ENCODE peak calls at places on chromosomes 2 and 18, in ten cellular contexts. One of them, this sample, is unnamed.

GRCh38 chr2:127003028-127003800 is 103.7 kb downstream of the BIN1 start:
- DNase-seq in activated CD4-positive, alpha-beta T cell treated with anti-CD3 and anti-CD28 coated beads for 48 hours: no peak
- DNase-seq in lung: no peak
- DNase-seq in SK-N-DZ: peak
- DNase-seq in Right ventricle myocardium superior: no peak
- DNase-seq in CD4-positive, alpha-beta T cell: no peak
- DNase-seq in omental fat pad: no peak
- DNase-seq in stimulated activated CD8-positive, alpha-beta memory T cell treated with anti-CD3 and anti-CD28 coated beads, Interleukin-12 subunit alpha, Interleukin-12 subunit beta, amount 100 ng/mL, for 1 hour: no peak
- DNase-seq in T follicular helper cell: no peak
- DNase-seq in osteocyte: peak
- DNase-seq in this sample: no peak

GRCh38 chr2:230885467-230886130 is 20.9 kb downstream of the ITM2C start:
- DNase-seq in activated CD4-positive, alpha-beta T cell treated with anti-CD3 and anti-CD28 coated beads for 48 hours: no peak
- DNase-seq in lung: no peak
- DNase-seq in SK-N-DZ: peak
- DNase-seq in Right ventricle myocardium superior: peak
- DNase-seq in CD4-positive, alpha-beta T cell: no peak
- DNase-seq in omental fat pad: no peak
- DNase-seq in stimulated activated CD8-positive, alpha-beta memory T cell treated with anti-CD3 and anti-CD28 coated beads, Interleukin-12 subunit alpha, Interleukin-12 subunit beta, amount 100 ng/mL, for 1 hour: no peak
- DNase-seq in T follicular helper cell: no peak
- DNase-seq in osteocyte: no peak
- DNase-seq in this sample: no peak

GRCh38 chr2:240569523-240569997 is 1.3 kb downstream of the RNPEPL1 start:
- DNase-seq in activated CD4-positive, alpha-beta T cell treated with anti-CD3 and anti-CD28 coated beads for 48 hours: no peak
- DNase-seq in lung: no peak
- DNase-seq in SK-N-DZ: no peak
- DNase-seq in Right ventricle myocardium superior: no peak
- DNase-seq in CD4-positive, alpha-beta T cell: no peak
- DNase-seq in omental fat pad: no peak
- DNase-seq in stimulated activated CD8-positive, alpha-beta memory T cell treated with anti-CD3 and anti-CD28 coated beads, Interleukin-12 subunit alpha, Interleukin-12 subunit beta, amount 100 ng/mL, for 1 hour: no peak
- DNase-seq in T follicular helper cell: no peak
- DNase-seq in osteocyte: no peak
- DNase-seq in this sample: no peak

GRCh38 chr2:152534460-152535131 is 182.7 kb downstream of the PRPF40A start:
- DNase-seq in activated CD4-positive, alpha-beta T cell treated with anti-CD3 and anti-CD28 coated beads for 48 hours: no peak
- DNase-seq in lung: no peak
- DNase-seq in SK-N-DZ: no peak
- DNase-seq in Right ventricle myocardium superior: no peak
- DNase-seq in CD4-positive, alpha-beta T cell: no peak
- DNase-seq in omental fat pad: no peak
- DNase-seq in stimulated activated CD8-positive, alpha-beta memory T cell treated with anti-CD3 and anti-CD28 coated beads, Interleukin-12 subunit alpha, Interleukin-12 subunit beta, amount 100 ng/mL, for 1 hour: no peak
- DNase-seq in T follicular helper cell: no peak
- DNase-seq in osteocyte: no peak
- DNase-seq in this sample: no peak

GRCh38 chr2:120470717-120471060 is 124.8 kb downstream of the INHBB start:
- DNase-seq in activated CD4-positive, alpha-beta T cell treated with anti-CD3 and anti-CD28 coated beads for 48 hours: no peak
- DNase-seq in lung: no peak
- DNase-seq in SK-N-DZ: no peak
- DNase-seq in Right ventricle myocardium superior: no peak
- DNase-seq in CD4-positive, alpha-beta T cell: no peak
- DNase-seq in omental fat pad: no peak
- DNase-seq in stimulated activated CD8-positive, alpha-beta memory T cell treated with anti-CD3 and anti-CD28 coated beads, Interleukin-12 subunit alpha, Interleukin-12 subunit beta, amount 100 ng/mL, for 1 hour: no peak
- DNase-seq in T follicular helper cell: no peak
- DNase-seq in osteocyte: no peak
- DNase-seq in this sample: no peak

GRCh38 chr2:219598308-219599078 is 836 bp downstream of the STK11IP start:
- DNase-seq in activated CD4-positive, alpha-beta T cell treated with anti-CD3 and anti-CD28 coated beads for 48 hours: no peak
- DNase-seq in lung: no peak
- DNase-seq in SK-N-DZ: no peak
- DNase-seq in Right ventricle myocardium superior: no peak
- DNase-seq in CD4-positive, alpha-beta T cell: no peak
- DNase-seq in omental fat pad: no peak
- DNase-seq in stimulated activated CD8-positive, alpha-beta memory T cell treated with anti-CD3 and anti-CD28 coated beads, Interleukin-12 subunit alpha, Interleukin-12 subunit beta, amount 100 ng/mL, for 1 hour: no peak
- DNase-seq in T follicular helper cell: no peak
- DNase-seq in osteocyte: no peak
- DNase-seq in this sample: no peak

GRCh38 chr2:161104054-161104553 is 56.1 kb upstream of the TANK start:
- DNase-seq in activated CD4-positive, alpha-beta T cell treated with anti-CD3 and anti-CD28 coated beads for 48 hours: no peak
- DNase-seq in lung: no peak
- DNase-seq in SK-N-DZ: no peak
- DNase-seq in Right ventricle myocardium superior: no peak
- DNase-seq in CD4-positive, alpha-beta T cell: no peak
- DNase-seq in omental fat pad: no peak
- DNase-seq in stimulated activated CD8-positive, alpha-beta memory T cell treated with anti-CD3 and anti-CD28 coated beads, Interleukin-12 subunit alpha, Interleukin-12 subunit beta, amount 100 ng/mL, for 1 hour: no peak
- DNase-seq in T follicular helper cell: no peak
- DNase-seq in osteocyte: no peak
- DNase-seq in this sample: no peak

GRCh38 chr2:199303814-199304213 is 153.9 kb downstream of the SATB2 start:
- DNase-seq in activated CD4-positive, alpha-beta T cell treated with anti-CD3 and anti-CD28 coated beads for 48 hours: no peak
- DNase-seq in lung: no peak
- DNase-seq in SK-N-DZ: no peak
- DNase-seq in Right ventricle myocardium superior: no peak
- DNase-seq in CD4-positive, alpha-beta T cell: no peak
- DNase-seq in omental fat pad: no peak
- DNase-seq in stimulated activated CD8-positive, alpha-beta memory T cell treated with anti-CD3 and anti-CD28 coated beads, Interleukin-12 subunit alpha, Interleukin-12 subunit beta, amount 100 ng/mL, for 1 hour: no peak
- DNase-seq in T follicular helper cell: no peak
- DNase-seq in osteocyte: no peak
- DNase-seq in this sample: no peak

GRCh38 chr18:24475926-24476589 is 15.6 kb downstream of the HRH4 start:
- DNase-seq in activated CD4-positive, alpha-beta T cell treated with anti-CD3 and anti-CD28 coated beads for 48 hours: no peak
- DNase-seq in lung: no peak
- DNase-seq in SK-N-DZ: no peak
- DNase-seq in Right ventricle myocardium superior: no peak
- DNase-seq in CD4-positive, alpha-beta T cell: no peak
- DNase-seq in omental fat pad: no peak
- DNase-seq in stimulated activated CD8-positive, alpha-beta memory T cell treated with anti-CD3 and anti-CD28 coated beads, Interleukin-12 subunit alpha, Interleukin-12 subunit beta, amount 100 ng/mL, for 1 hour: no peak
- DNase-seq in T follicular helper cell: no peak
- DNase-seq in osteocyte: no peak
- DNase-seq in this sample: no peak

GRCh38 chr18:6055711-6056110 is 160.4 kb upstream of the TMEM200C start:
- DNase-seq in activated CD4-positive, alpha-beta T cell treated with anti-CD3 and anti-CD28 coated beads for 48 hours: no peak
- DNase-seq in lung: no peak
- DNase-seq in SK-N-DZ: no peak
- DNase-seq in Right ventricle myocardium superior: no peak
- DNase-seq in CD4-positive, alpha-beta T cell: no peak
- DNase-seq in omental fat pad: no peak
- DNase-seq in stimulated activated CD8-positive, alpha-beta memory T cell treated with anti-CD3 and anti-CD28 coated beads, Interleukin-12 subunit alpha, Interleukin-12 subunit beta, amount 100 ng/mL, for 1 hour: no peak
- DNase-seq in T follicular helper cell: no peak
- DNase-seq in osteocyte: no peak
- DNase-seq in this sample: no peak

GRCh38 chr18:21012308-21012707 is 99.3 kb downstream of the ROCK1 start:
- DNase-seq in activated CD4-positive, alpha-beta T cell treated with anti-CD3 and anti-CD28 coated beads for 48 hours: no peak
- DNase-seq in lung: no peak
- DNase-seq in SK-N-DZ: no peak
- DNase-seq in Right ventricle myocardium superior: no peak
- DNase-seq in CD4-positive, alpha-beta T cell: no peak
- DNase-seq in omental fat pad: no peak
- DNase-seq in stimulated activated CD8-positive, alpha-beta memory T cell treated with anti-CD3 and anti-CD28 coated beads, Interleukin-12 subunit alpha, Interleukin-12 subunit beta, amount 100 ng/mL, for 1 hour: no peak
- DNase-seq in T follicular helper cell: no peak
- DNase-seq in osteocyte: no peak
- DNase-seq in this sample: no peak

GRCh38 chr2:231245253-231246094 is 47.0 kb downstream of the ARMC9 start:
- DNase-seq in activated CD4-positive, alpha-beta T cell treated with anti-CD3 and anti-CD28 coated beads for 48 hours: no peak
- DNase-seq in lung: no peak
- DNase-seq in SK-N-DZ: no peak
- DNase-seq in Right ventricle myocardium superior: no peak
- DNase-seq in CD4-positive, alpha-beta T cell: no peak
- DNase-seq in omental fat pad: no peak
- DNase-seq in stimulated activated CD8-positive, alpha-beta memory T cell treated with anti-CD3 and anti-CD28 coated beads, Interleukin-12 subunit alpha, Interleukin-12 subunit beta, amount 100 ng/mL, for 1 hour: no peak
- DNase-seq in T follicular helper cell: no peak
- DNase-seq in osteocyte: no peak
- DNase-seq in this sample: no peak

GRCh38 chr2:205148756-205149155 is 533.5 kb upstream of the NRP2 start:
- DNase-seq in activated CD4-positive, alpha-beta T cell treated with anti-CD3 and anti-CD28 coated beads for 48 hours: no peak
- DNase-seq in lung: no peak
- DNase-seq in SK-N-DZ: peak
- DNase-seq in Right ventricle myocardium superior: no peak
- DNase-seq in CD4-positive, alpha-beta T cell: no peak
- DNase-seq in omental fat pad: no peak
- DNase-seq in stimulated activated CD8-positive, alpha-beta memory T cell treated with anti-CD3 and anti-CD28 coated beads, Interleukin-12 subunit alpha, Interleukin-12 subunit beta, amount 100 ng/mL, for 1 hour: no peak
- DNase-seq in T follicular helper cell: no peak
- DNase-seq in osteocyte: no peak
- DNase-seq in this sample: no peak

GRCh38 chr2:240205348-240205747 is 64.9 kb upstream of the OTOS start:
- DNase-seq in activated CD4-positive, alpha-beta T cell treated with anti-CD3 and anti-CD28 coated beads for 48 hours: peak
- DNase-seq in lung: no peak
- DNase-seq in SK-N-DZ: no peak
- DNase-seq in Right ventricle myocardium superior: no peak
- DNase-seq in CD4-positive, alpha-beta T cell: no peak
- DNase-seq in omental fat pad: no peak
- DNase-seq in stimulated activated CD8-positive, alpha-beta memory T cell treated with anti-CD3 and anti-CD28 coated beads, Interleukin-12 subunit alpha, Interleukin-12 subunit beta, amount 100 ng/mL, for 1 hour: no peak
- DNase-seq in T follicular helper cell: no peak
- DNase-seq in osteocyte: no peak
- DNase-seq in this sample: no peak

GRCh38 chr2:207012461-207012860 is 73.1 kb downstream of the CPO start:
- DNase-seq in activated CD4-positive, alpha-beta T cell treated with anti-CD3 and anti-CD28 coated beads for 48 hours: no peak
- DNase-seq in lung: no peak
- DNase-seq in SK-N-DZ: no peak
- DNase-seq in Right ventricle myocardium superior: no peak
- DNase-seq in CD4-positive, alpha-beta T cell: no peak
- DNase-seq in omental fat pad: no peak
- DNase-seq in stimulated activated CD8-positive, alpha-beta memory T cell treated with anti-CD3 and anti-CD28 coated beads, Interleukin-12 subunit alpha, Interleukin-12 subunit beta, amount 100 ng/mL, for 1 hour: no peak
- DNase-seq in T follicular helper cell: no peak
- DNase-seq in osteocyte: no peak
- DNase-seq in this sample: no peak

GRCh38 chr2:53422979-53423378 is 344.6 kb upstream of the CHAC2 start:
- DNase-seq in activated CD4-positive, alpha-beta T cell treated with anti-CD3 and anti-CD28 coated beads for 48 hours: peak
- DNase-seq in lung: peak
- DNase-seq in SK-N-DZ: peak
- DNase-seq in Right ventricle myocardium superior: no peak
- DNase-seq in CD4-positive, alpha-beta T cell: no peak
- DNase-seq in omental fat pad: no peak
- DNase-seq in stimulated activated CD8-positive, alpha-beta memory T cell treated with anti-CD3 and anti-CD28 coated beads, Interleukin-12 subunit alpha, Interleukin-12 subunit beta, amount 100 ng/mL, for 1 hour: no peak
- DNase-seq in T follicular helper cell: no peak
- DNase-seq in osteocyte: no peak
- DNase-seq in this sample: no peak

GRCh38 chr2:13522917-13523821 is 806.4 kb downstream of the TRIB2 start:
- DNase-seq in activated CD4-positive, alpha-beta T cell treated with anti-CD3 and anti-CD28 coated beads for 48 hours: no peak
- DNase-seq in lung: no peak
- DNase-seq in SK-N-DZ: no peak
- DNase-seq in Right ventricle myocardium superior: no peak
- DNase-seq in CD4-positive, alpha-beta T cell: no peak
- DNase-seq in omental fat pad: no peak
- DNase-seq in stimulated activated CD8-positive, alpha-beta memory T cell treated with anti-CD3 and anti-CD28 coated beads, Interleukin-12 subunit alpha, Interleukin-12 subunit beta, amount 100 ng/mL, for 1 hour: no peak
- DNase-seq in T follicular helper cell: no peak
- DNase-seq in osteocyte: no peak
- DNase-seq in this sample: no peak

GRCh38 chr2:197304556-197305011 is 6.0 kb downstream of the ANKRD44 start:
- DNase-seq in activated CD4-positive, alpha-beta T cell treated with anti-CD3 and anti-CD28 coated beads for 48 hours: peak
- DNase-seq in lung: no peak
- DNase-seq in SK-N-DZ: no peak
- DNase-seq in Right ventricle myocardium superior: no peak
- DNase-seq in CD4-positive, alpha-beta T cell: no peak
- DNase-seq in omental fat pad: no peak
- DNase-seq in stimulated activated CD8-positive, alpha-beta memory T cell treated with anti-CD3 and anti-CD28 coated beads, Interleukin-12 subunit alpha, Interleukin-12 subunit beta, amount 100 ng/mL, for 1 hour: no peak
- DNase-seq in T follicular helper cell: no peak
- DNase-seq in osteocyte: no peak
- DNase-seq in this sample: no peak

GRCh38 chr2:29361255-29361654 is 246.0 kb downstream of the CLIP4 start:
- DNase-seq in activated CD4-positive, alpha-beta T cell treated with anti-CD3 and anti-CD28 coated beads for 48 hours: no peak
- DNase-seq in lung: no peak
- DNase-seq in SK-N-DZ: peak
- DNase-seq in Right ventricle myocardium superior: no peak
- DNase-seq in CD4-positive, alpha-beta T cell: no peak
- DNase-seq in omental fat pad: no peak
- DNase-seq in stimulated activated CD8-positive, alpha-beta memory T cell treated with anti-CD3 and anti-CD28 coated beads, Interleukin-12 subunit alpha, Interleukin-12 subunit beta, amount 100 ng/mL, for 1 hour: no peak
- DNase-seq in T follicular helper cell: no peak
- DNase-seq in osteocyte: no peak
- DNase-seq in this sample: no peak

GRCh38 chr2:228072669-228073068 is 108.8 kb downstream of the SPHKAP start:
- DNase-seq in activated CD4-positive, alpha-beta T cell treated with anti-CD3 and anti-CD28 coated beads for 48 hours: no peak
- DNase-seq in lung: no peak
- DNase-seq in SK-N-DZ: no peak
- DNase-seq in Right ventricle myocardium superior: no peak
- DNase-seq in CD4-positive, alpha-beta T cell: no peak
- DNase-seq in omental fat pad: no peak
- DNase-seq in stimulated activated CD8-positive, alpha-beta memory T cell treated with anti-CD3 and anti-CD28 coated beads, Interleukin-12 subunit alpha, Interleukin-12 subunit beta, amount 100 ng/mL, for 1 hour: no peak
- DNase-seq in T follicular helper cell: no peak
- DNase-seq in osteocyte: no peak
- DNase-seq in this sample: no peak

GRCh38 chr2:236352761-236353593 is 88.8 kb upstream of the ASB18 start:
- DNase-seq in activated CD4-positive, alpha-beta T cell treated with anti-CD3 and anti-CD28 coated beads for 48 hours: peak
- DNase-seq in lung: no peak
- DNase-seq in SK-N-DZ: peak
- DNase-seq in Right ventricle myocardium superior: no peak
- DNase-seq in CD4-positive, alpha-beta T cell: peak
- DNase-seq in omental fat pad: no peak
- DNase-seq in stimulated activated CD8-positive, alpha-beta memory T cell treated with anti-CD3 and anti-CD28 coated beads, Interleukin-12 subunit alpha, Interleukin-12 subunit beta, amount 100 ng/mL, for 1 hour: no peak
- DNase-seq in T follicular helper cell: no peak
- DNase-seq in osteocyte: no peak
- DNase-seq in this sample: no peak

GRCh38 chr18:24234330-24234729 is 95.5 kb downstream of the CABYR start:
- DNase-seq in activated CD4-positive, alpha-beta T cell treated with anti-CD3 and anti-CD28 coated beads for 48 hours: no peak
- DNase-seq in lung: no peak
- DNase-seq in SK-N-DZ: no peak
- DNase-seq in Right ventricle myocardium superior: peak
- DNase-seq in CD4-positive, alpha-beta T cell: no peak
- DNase-seq in omental fat pad: peak
- DNase-seq in stimulated activated CD8-positive, alpha-beta memory T cell treated with anti-CD3 and anti-CD28 coated beads, Interleukin-12 subunit alpha, Interleukin-12 subunit beta, amount 100 ng/mL, for 1 hour: no peak
- DNase-seq in T follicular helper cell: no peak
- DNase-seq in osteocyte: no peak
- DNase-seq in this sample: no peak

GRCh38 chr18:10036479-10036878 is 122.7 kb downstream of the VAPA start:
- DNase-seq in activated CD4-positive, alpha-beta T cell treated with anti-CD3 and anti-CD28 coated beads for 48 hours: no peak
- DNase-seq in lung: no peak
- DNase-seq in SK-N-DZ: no peak
- DNase-seq in Right ventricle myocardium superior: no peak
- DNase-seq in CD4-positive, alpha-beta T cell: no peak
- DNase-seq in omental fat pad: no peak
- DNase-seq in stimulated activated CD8-positive, alpha-beta memory T cell treated with anti-CD3 and anti-CD28 coated beads, Interleukin-12 subunit alpha, Interleukin-12 subunit beta, amount 100 ng/mL, for 1 hour: no peak
- DNase-seq in T follicular helper cell: no peak
- DNase-seq in osteocyte: no peak
- DNase-seq in this sample: no peak

GRCh38 chr2:120317180-120317533 is 28.8 kb upstream of the INHBB start:
- DNase-seq in activated CD4-positive, alpha-beta T cell treated with anti-CD3 and anti-CD28 coated beads for 48 hours: no peak
- DNase-seq in lung: no peak
- DNase-seq in SK-N-DZ: no peak
- DNase-seq in Right ventricle myocardium superior: no peak
- DNase-seq in CD4-positive, alpha-beta T cell: no peak
- DNase-seq in omental fat pad: no peak
- DNase-seq in stimulated activated CD8-positive, alpha-beta memory T cell treated with anti-CD3 and anti-CD28 coated beads, Interleukin-12 subunit alpha, Interleukin-12 subunit beta, amount 100 ng/mL, for 1 hour: no peak
- DNase-seq in T follicular helper cell: no peak
- DNase-seq in osteocyte: no peak
- DNase-seq in this sample: no peak

GRCh38 chr2:222304737-222305509 is 6.1 kb upstream of the PAX3 start:
- DNase-seq in activated CD4-positive, alpha-beta T cell treated with anti-CD3 and anti-CD28 coated beads for 48 hours: no peak
- DNase-seq in lung: no peak
- DNase-seq in SK-N-DZ: no peak
- DNase-seq in Right ventricle myocardium superior: no peak
- DNase-seq in CD4-positive, alpha-beta T cell: no peak
- DNase-seq in omental fat pad: no peak
- DNase-seq in stimulated activated CD8-positive, alpha-beta memory T cell treated with anti-CD3 and anti-CD28 coated beads, Interleukin-12 subunit alpha, Interleukin-12 subunit beta, amount 100 ng/mL, for 1 hour: no peak
- DNase-seq in T follicular helper cell: no peak
- DNase-seq in osteocyte: no peak
- DNase-seq in this sample: no peak

GRCh38 chr2:53334610-53335009 is 433.0 kb upstream of the CHAC2 start:
- DNase-seq in activated CD4-positive, alpha-beta T cell treated with anti-CD3 and anti-CD28 coated beads for 48 hours: no peak
- DNase-seq in lung: no peak
- DNase-seq in SK-N-DZ: no peak
- DNase-seq in Right ventricle myocardium superior: no peak
- DNase-seq in CD4-positive, alpha-beta T cell: no peak
- DNase-seq in omental fat pad: no peak
- DNase-seq in stimulated activated CD8-positive, alpha-beta memory T cell treated with anti-CD3 and anti-CD28 coated beads, Interleukin-12 subunit alpha, Interleukin-12 subunit beta, amount 100 ng/mL, for 1 hour: no peak
- DNase-seq in T follicular helper cell: no peak
- DNase-seq in osteocyte: no peak
- DNase-seq in this sample: no peak

GRCh38 chr2:113877651-113878594 is 12.0 kb upstream of the ACTR3 start:
- DNase-seq in activated CD4-positive, alpha-beta T cell treated with anti-CD3 and anti-CD28 coated beads for 48 hours: no peak
- DNase-seq in lung: no peak
- DNase-seq in SK-N-DZ: no peak
- DNase-seq in Right ventricle myocardium superior: no peak
- DNase-seq in CD4-positive, alpha-beta T cell: no peak
- DNase-seq in omental fat pad: no peak
- DNase-seq in stimulated activated CD8-positive, alpha-beta memory T cell treated with anti-CD3 and anti-CD28 coated beads, Interleukin-12 subunit alpha, Interleukin-12 subunit beta, amount 100 ng/mL, for 1 hour: no peak
- DNase-seq in T follicular helper cell: no peak
- DNase-seq in osteocyte: no peak
- DNase-seq in this sample: no peak

GRCh38 chr2:164464376-164464775 is 156.9 kb downstream of the GRB14 start:
- DNase-seq in activated CD4-positive, alpha-beta T cell treated with anti-CD3 and anti-CD28 coated beads for 48 hours: no peak
- DNase-seq in lung: no peak
- DNase-seq in SK-N-DZ: no peak
- DNase-seq in Right ventricle myocardium superior: no peak
- DNase-seq in CD4-positive, alpha-beta T cell: no peak
- DNase-seq in omental fat pad: no peak
- DNase-seq in stimulated activated CD8-positive, alpha-beta memory T cell treated with anti-CD3 and anti-CD28 coated beads, Interleukin-12 subunit alpha, Interleukin-12 subunit beta, amount 100 ng/mL, for 1 hour: no peak
- DNase-seq in T follicular helper cell: no peak
- DNase-seq in osteocyte: no peak
- DNase-seq in this sample: no peak

This sample was measured in T-helper 1 cell.